ENCODE peak calls at places on chromosomes 13 and 19, in four cellular contexts. K is A549, V is progenitor cell of endocrine pancreas, B is IMR-90. N is an unnamed sample.

GRCh38 chr13:29453657-29454056 is 141.8 kb downstream of the SLC7A1 start:
- DNase-seq in K (no peak), V (no peak), B (no peak), N (no peak)

GRCh38 chr19:40567040-40567749 is 9.5 kb upstream of the SHKBP1 start:
- DNase-seq in K (peak; percentile 48), V (no peak), B (no peak), N (no peak)

GRCh38 chr13:32001392-32001768 is 30.2 kb upstream of the FRY start:
- DNase-seq in K (peak; percentile 39), V (no peak), B (peak; percentile 41), N (no peak)

GRCh38 chr19:51903192-51903591 is 1.6 kb downstream of the ZNF649 start:
- DNase-seq in K (no peak), V (no peak), B (no peak), N (no peak)

GRCh38 chr13:102902789-102903347 is 57.0 kb downstream of the ERCC5 start:
- DNase-seq in K (no peak), V (no peak), B (no peak), N (no peak)

GRCh38 chr19:41249707-41250423 is 14.3 kb upstream of the HNRNPUL1 start:
- DNase-seq in K (peak; percentile 54), V (no peak), B (no peak), N (no peak)

GRCh38 chr19:49165865-49166301 is 8.3 kb downstream of the TRPM4 start:
- DNase-seq in K (no peak), V (no peak), B (no peak), N (no peak)

GRCh38 chr13:20465218-20465879 is 60.3 kb downstream of the CRYL1 start:
- DNase-seq in K (peak; percentile 7), V (no peak), B (peak; percentile 15), N (no peak)

GRCh38 chr19:56270676-56271075 is 1.9 kb upstream of the EDDM13 start:
- DNase-seq in K (no peak), V (no peak), B (peak; percentile 14), N (no peak)

GRCh38 chr13:46684287-46685001 is 112.5 kb downstream of the ESD start:
- DNase-seq in K (no peak), V (no peak), B (no peak), N (no peak)

DNA sequence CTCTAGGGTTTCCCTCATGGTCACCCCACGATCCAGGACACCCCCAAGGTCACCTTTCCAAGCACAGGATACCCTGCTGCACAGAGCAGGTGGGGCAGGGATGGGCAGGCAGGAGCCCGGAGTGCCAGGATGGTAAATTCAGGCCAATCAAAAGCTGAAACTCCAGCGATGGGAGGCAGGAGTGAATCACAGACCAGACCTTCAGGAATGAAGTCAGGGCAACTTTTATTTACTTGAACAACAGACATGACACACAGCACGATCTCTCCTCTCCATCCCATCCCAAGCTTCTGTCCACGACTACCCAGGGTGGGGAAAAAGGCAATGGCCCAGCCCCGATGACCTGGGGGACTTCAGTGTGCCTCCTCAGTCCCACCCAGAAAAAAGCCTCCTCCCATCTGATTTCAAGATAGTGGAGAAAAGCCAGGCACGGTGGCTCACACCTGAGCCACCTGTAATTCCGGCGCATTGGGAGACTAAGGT is 39.1 kb downstream of the ZSWIM4 start:
- DNase-seq in K (peak; percentile 87), V (no peak), B (peak; percentile 76), N (no peak)
- TF ChIP-seq CTCF in K (no peak), V (no peak), B (no peak), N (no peak)

GRCh38 chr19:5827891-5828660 is 11.4 kb downstream of the FUT6 start:
- DNase-seq in K (peak; percentile 93), V (peak; percentile 95), B (peak; percentile 85), N (peak; percentile 78)

GRCh38 chr19:5824791-5825577 is 14.5 kb downstream of the FUT6 start:
- DNase-seq in K (no peak), V (no peak), B (no peak), N (no peak)

GRCh38 chr19:5827342-5827890 is 12.1 kb downstream of the FUT6 start:
- DNase-seq in K (no peak), V (no peak), B (no peak), N (no peak)

GRCh38 chr19:5828661-5829566 is 10.6 kb downstream of the FUT6 start:
- DNase-seq in K (no peak), V (peak; percentile 30), B (no peak), N (no peak)

GRCh38 chr19:5826531-5827341 is 12.8 kb downstream of the FUT6 start:
- DNase-seq in K (peak; percentile 70), V (no peak), B (no peak), N (no peak)
- TF ChIP-seq CTCF in K (no peak), V (no peak), B (peak; percentile 15), N (no peak)

GRCh38 chr13:62092536-62092935 is 676.9 kb upstream of the PCDH20 start:
- DNase-seq in K (no peak), V (no peak), B (no peak), N (no peak)
- TF ChIP-seq CTCF in K (no peak), V (no peak), B (no peak), N (no peak)

GRCh38 chr19:3348042-3348441 is 18.3 kb upstream of the NFIC start:
- DNase-seq in K (no peak), V (no peak), B (no peak), N (no peak)
- TF ChIP-seq CTCF in K (no peak), V (no peak), B (no peak), N (no peak)

DNA sequence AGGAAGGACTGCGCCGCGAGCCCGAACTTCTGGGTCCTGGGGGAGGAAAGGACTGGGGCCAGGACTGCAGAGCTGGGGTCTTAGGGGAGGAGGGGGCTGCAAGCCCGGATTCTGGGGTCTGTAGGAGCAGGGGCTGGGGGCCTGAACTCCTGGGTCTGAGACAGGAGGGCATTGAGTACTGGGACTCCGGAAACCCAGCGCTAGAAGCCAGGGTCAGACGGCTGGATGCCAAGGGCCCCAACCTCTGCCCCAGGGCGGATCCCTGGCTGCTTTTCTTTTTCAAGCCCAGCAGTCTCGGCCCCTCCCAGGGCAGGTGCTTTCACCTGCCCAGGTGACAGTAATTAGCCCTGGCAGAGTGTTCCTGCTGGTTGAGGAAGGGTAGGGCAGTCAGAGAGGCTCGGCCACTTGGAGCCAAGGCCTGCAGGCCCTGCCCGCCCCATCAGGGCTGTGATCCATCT is 2.3 kb downstream of the MYH14 start:
- DNase-seq in K (no peak), V (peak; percentile 25), B (no peak), N (no peak)
- TF ChIP-seq CTCF in K (no peak), V (peak; percentile 36), B (no peak), N (no peak)

GRCh38 chr19:46753420-46754155 is 7.3 kb upstream of the STRN4 start:
- DNase-seq in K (peak; percentile 64), V (no peak), B (no peak), N (peak; percentile 48)
- TF ChIP-seq CTCF in K (peak; percentile 65), V (peak; percentile 46), B (peak; percentile 40), N (no peak)

GRCh38 chr13:113635048-113635420 is 23.0 kb downstream of the ATP4B start:
- DNase-seq in K (no peak), V (no peak), B (no peak), N (no peak)
- TF ChIP-seq CTCF in K (no peak), V (no peak), B (no peak), N (no peak)

GRCh38 chr13:88068975-88069374 is 397.8 kb downstream of the SLITRK5 start:
- DNase-seq in K (peak; percentile 5), V (no peak), B (no peak), N (no peak)
- TF ChIP-seq CTCF in K (no peak), V (no peak), B (no peak), N (no peak)

GRCh38 chr13:93098972-93099371 is 127.6 kb upstream of the GPC6 start:
- DNase-seq in K (no peak), V (no peak), B (no peak), N (no peak)
- TF ChIP-seq CTCF in K (no peak), V (no peak), B (no peak), N (no peak)

N was measured in activated B cell treated with CpG ODN at 0.5 μM for 24 hours.